ENCODE peak calls at places on chromosome 1, in six cellular contexts. One of them, this sample, is unnamed.

GRCh38 chr1:4652631-4653327 is 1.6 kb upstream of the AJAP1 start:
- DNase-seq in heart left ventricle: peak
- DNase-seq in GM20000: peak
- DNase-seq in nephron progenitor cell: peak
- DNase-seq in fibroblast of pulmonary artery: peak
- DNase-seq in BJ: no peak
- DNase-seq in this sample: peak

GRCh38 chr1:15785683-15786082 is 21.8 kb downstream of the UQCRHL start:
- DNase-seq in heart left ventricle: no peak
- DNase-seq in GM20000: no peak
- DNase-seq in fibroblast of pulmonary artery: no peak
- DNase-seq in nephron progenitor cell: no peak
- DNase-seq in BJ: no peak
- DNase-seq in this sample: no peak

GRCh38 chr1:54998677-54999076 is at the start of gene BSND:
- DNase-seq in nephron progenitor cell: no peak
- DNase-seq in fibroblast of pulmonary artery: no peak
- DNase-seq in heart left ventricle: no peak
- DNase-seq in BJ: no peak
- DNase-seq in GM20000: peak
- DNase-seq in this sample: peak

GRCh38 chr1:91013302-91013701 is 8.5 kb downstream of the ZNF644 start:
- DNase-seq in nephron progenitor cell: no peak
- DNase-seq in GM20000: no peak
- DNase-seq in BJ: no peak
- DNase-seq in heart left ventricle: no peak
- DNase-seq in fibroblast of pulmonary artery: no peak
- DNase-seq in this sample: no peak

GRCh38 chr1:27109103-27109822 is 45.7 kb downstream of the SLC9A1 start:
- DNase-seq in BJ: no peak
- DNase-seq in nephron progenitor cell: peak
- DNase-seq in heart left ventricle: no peak
- DNase-seq in fibroblast of pulmonary artery: no peak
- DNase-seq in GM20000: no peak
- DNase-seq in this sample: no peak

GRCh38 chr1:24805534-24806301 is 60.5 kb downstream of the CLIC4 start:
- DNase-seq in nephron progenitor cell: no peak
- DNase-seq in fibroblast of pulmonary artery: peak
- DNase-seq in BJ: peak
- DNase-seq in GM20000: no peak
- DNase-seq in heart left ventricle: no peak
- DNase-seq in this sample: no peak

GRCh38 chr1:32142446-32143301 is 34.8 kb downstream of the KPNA6 start:
- DNase-seq in BJ: peak
- DNase-seq in nephron progenitor cell: no peak
- DNase-seq in heart left ventricle: peak
- DNase-seq in GM20000: no peak
- DNase-seq in fibroblast of pulmonary artery: peak
- DNase-seq in this sample: no peak

GRCh38 chr1:56550132-56550531 is 29.2 kb downstream of the PLPP3 start:
- DNase-seq in fibroblast of pulmonary artery: peak
- DNase-seq in nephron progenitor cell: no peak
- DNase-seq in BJ: no peak
- DNase-seq in heart left ventricle: no peak
- DNase-seq in GM20000: no peak
- DNase-seq in this sample: no peak

DNA sequence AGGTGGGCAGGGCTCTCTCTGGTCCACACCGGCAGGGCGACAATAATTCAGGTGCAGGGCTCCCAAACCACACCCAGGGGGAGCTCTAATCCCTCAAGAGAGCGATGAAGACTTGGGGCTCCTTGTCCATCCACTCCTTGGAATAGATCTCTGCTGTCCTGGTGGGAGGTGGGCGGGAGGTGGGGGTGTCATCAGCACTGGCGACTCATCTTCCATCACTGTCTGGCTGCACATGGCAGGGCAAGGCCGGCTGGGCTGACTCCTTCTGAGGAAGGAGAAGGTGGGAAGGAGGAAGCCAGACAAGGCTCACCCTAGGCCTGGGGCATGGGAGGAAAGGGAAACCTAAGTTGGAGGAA is 29.3 kb downstream of the TNNT2 start:
- DNase-seq in GM20000: peak
- DNase-seq in BJ: no peak
- DNase-seq in heart left ventricle: no peak
- DNase-seq in fibroblast of pulmonary artery: peak
- DNase-seq in nephron progenitor cell: peak
- DNase-seq in this sample: peak
- TF ChIP-seq CTCF in GM20000: peak
- TF ChIP-seq CTCF in BJ: peak
- TF ChIP-seq CTCF in heart left ventricle: peak
- TF ChIP-seq CTCF in fibroblast of pulmonary artery: peak
- TF ChIP-seq CTCF in nephron progenitor cell: peak
- TF ChIP-seq CTCF in this sample: peak

DNA sequence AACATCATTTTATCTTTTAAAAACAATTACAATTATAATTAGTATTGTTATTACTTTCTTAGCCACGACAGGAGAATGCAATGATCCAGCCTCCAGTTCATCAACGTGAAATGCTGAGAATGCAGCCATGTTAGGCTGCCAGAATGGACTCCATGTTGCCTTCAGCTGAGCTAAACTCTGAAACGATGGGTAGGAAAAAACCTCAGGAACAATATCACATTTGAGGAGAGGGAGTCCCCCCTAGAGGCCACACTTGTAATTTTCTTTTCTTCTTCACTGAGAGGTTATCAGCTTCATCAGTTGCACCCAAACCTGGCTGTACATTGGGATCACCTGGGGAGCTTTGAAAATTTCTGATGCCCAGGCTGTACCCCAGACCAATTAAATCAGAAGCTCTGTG is 34.6 kb upstream of the DNAH14 start:
- DNase-seq in heart left ventricle: no peak
- DNase-seq in BJ: no peak
- DNase-seq in GM20000: no peak
- DNase-seq in fibroblast of pulmonary artery: peak
- DNase-seq in nephron progenitor cell: no peak
- DNase-seq in this sample: no peak
- TF ChIP-seq CTCF in heart left ventricle: no peak
- TF ChIP-seq CTCF in BJ: no peak
- TF ChIP-seq CTCF in GM20000: no peak
- TF ChIP-seq CTCF in fibroblast of pulmonary artery: peak
- TF ChIP-seq CTCF in nephron progenitor cell: peak
- TF ChIP-seq CTCF in this sample: no peak

DNA sequence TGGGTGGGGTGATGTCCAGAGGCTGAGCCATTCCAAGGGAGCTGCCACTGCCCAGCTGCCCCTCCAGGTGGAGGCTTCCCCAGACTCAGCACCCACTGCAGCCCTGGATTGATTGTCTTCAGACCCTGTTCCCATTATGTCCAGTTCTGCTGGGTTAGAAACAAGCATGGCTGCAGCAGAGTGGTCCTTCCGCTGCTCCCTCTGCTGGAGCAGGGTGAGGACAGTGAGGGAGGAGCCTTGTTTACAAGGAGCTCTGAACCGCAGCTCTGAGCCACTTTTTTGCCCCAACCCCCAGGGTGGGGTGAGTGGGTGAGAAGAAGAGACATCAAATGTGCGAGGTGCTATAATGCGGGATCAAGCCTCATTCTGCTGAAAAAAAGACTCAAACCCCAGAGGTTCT is 2.3 kb downstream of the TNNT2 start:
- DNase-seq in GM20000: no peak
- DNase-seq in heart left ventricle: no peak
- DNase-seq in nephron progenitor cell: no peak
- DNase-seq in fibroblast of pulmonary artery: no peak
- DNase-seq in BJ: no peak
- DNase-seq in this sample: no peak
- TF ChIP-seq CTCF in GM20000: no peak
- TF ChIP-seq CTCF in heart left ventricle: peak
- TF ChIP-seq CTCF in nephron progenitor cell: no peak
- TF ChIP-seq CTCF in fibroblast of pulmonary artery: peak
- TF ChIP-seq CTCF in BJ: peak
- TF ChIP-seq CTCF in this sample: no peak

DNA sequence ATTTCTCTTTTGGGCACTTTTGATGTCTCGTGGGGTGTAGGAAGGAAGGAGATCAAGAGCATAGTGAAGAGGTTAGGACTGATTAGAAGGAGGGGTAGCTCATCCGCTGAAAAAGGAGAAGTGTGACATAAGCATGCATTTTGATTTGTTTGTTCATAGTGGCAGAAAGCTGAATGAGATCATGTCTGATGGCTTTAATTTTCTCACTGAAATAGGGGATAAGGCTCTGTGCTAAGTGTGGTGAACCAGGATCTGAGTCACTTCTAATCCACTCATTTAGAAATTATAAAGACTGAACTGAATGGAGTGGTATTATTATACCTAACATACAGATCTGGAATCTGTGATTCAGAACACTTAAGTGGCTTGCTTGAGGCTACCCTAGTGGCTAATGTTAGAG is 344.5 kb downstream of the PDE4B start:
- DNase-seq in heart left ventricle: no peak
- DNase-seq in GM20000: no peak
- DNase-seq in BJ: no peak
- DNase-seq in fibroblast of pulmonary artery: no peak
- DNase-seq in nephron progenitor cell: no peak
- DNase-seq in this sample: no peak
- TF ChIP-seq CTCF in heart left ventricle: no peak
- TF ChIP-seq CTCF in GM20000: no peak
- TF ChIP-seq CTCF in BJ: no peak
- TF ChIP-seq CTCF in fibroblast of pulmonary artery: no peak
- TF ChIP-seq CTCF in nephron progenitor cell: no peak
- TF ChIP-seq CTCF in this sample: no peak

DNA sequence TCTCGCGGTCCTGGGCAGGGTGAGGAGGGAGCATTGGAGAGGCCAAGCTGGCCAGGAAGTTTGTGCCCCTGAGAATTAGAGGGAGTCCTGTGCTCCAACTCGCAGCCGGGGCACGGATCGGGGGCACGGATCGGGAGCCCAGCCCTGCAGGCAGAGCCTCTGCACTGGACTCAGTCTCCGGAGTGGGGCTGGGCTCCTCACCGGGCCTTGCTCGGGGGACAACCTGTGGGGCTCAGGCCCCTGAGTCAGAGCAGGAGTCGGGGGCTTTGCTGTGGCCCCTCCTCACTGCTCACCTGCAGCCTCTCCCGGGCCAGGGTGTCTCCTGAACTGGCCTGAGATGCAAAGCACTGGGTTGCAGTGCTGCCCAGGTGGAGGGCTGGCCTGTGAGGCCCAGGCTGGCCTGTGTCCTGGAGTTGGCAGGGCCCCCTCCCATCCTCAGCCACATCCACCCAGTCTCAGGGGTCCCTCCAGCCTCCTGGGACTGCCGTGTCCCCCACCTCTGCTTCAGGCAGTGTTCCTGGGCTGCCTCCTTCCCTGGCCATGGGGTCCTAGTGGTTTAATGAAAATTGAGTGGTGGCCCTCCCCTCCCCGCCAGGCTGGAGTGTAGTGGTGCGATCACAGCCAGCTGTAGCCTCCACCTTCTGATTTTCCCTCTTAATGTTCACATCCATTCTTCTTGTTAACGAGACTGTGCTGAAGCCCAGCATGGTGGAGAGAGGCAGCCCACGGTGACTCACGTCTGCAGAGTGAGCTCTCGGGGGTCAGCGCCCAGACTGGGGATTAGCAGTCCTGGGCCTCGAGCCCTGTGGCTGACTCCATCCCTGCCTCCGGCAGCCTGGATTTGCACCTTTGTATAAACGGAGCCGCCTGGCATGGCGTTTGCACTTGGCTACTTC is 6.6 kb downstream of the MIB2 start:
- DNase-seq in BJ: no peak
- DNase-seq in heart left ventricle: no peak
- DNase-seq in nephron progenitor cell: no peak
- DNase-seq in GM20000: no peak
- DNase-seq in fibroblast of pulmonary artery: no peak
- DNase-seq in this sample: no peak
- TF ChIP-seq CTCF in BJ: no peak
- TF ChIP-seq CTCF in heart left ventricle: no peak
- TF ChIP-seq CTCF in nephron progenitor cell: no peak
- TF ChIP-seq CTCF in GM20000: no peak
- TF ChIP-seq CTCF in fibroblast of pulmonary artery: no peak
- TF ChIP-seq CTCF in this sample: no peak

GRCh38 chr1:95668165-95668564 is 434.2 kb downstream of the RWDD3 start:
- DNase-seq in GM20000: no peak
- DNase-seq in BJ: no peak
- DNase-seq in fibroblast of pulmonary artery: no peak
- DNase-seq in heart left ventricle: no peak
- DNase-seq in nephron progenitor cell: no peak
- DNase-seq in this sample: no peak
- TF ChIP-seq CTCF in GM20000: no peak
- TF ChIP-seq CTCF in BJ: no peak
- TF ChIP-seq CTCF in fibroblast of pulmonary artery: no peak
- TF ChIP-seq CTCF in heart left ventricle: no peak
- TF ChIP-seq CTCF in nephron progenitor cell: no peak
- TF ChIP-seq CTCF in this sample: no peak

GRCh38 chr1:151485685-151486255 is 25.4 kb upstream of the CGN start:
- DNase-seq in BJ: no peak
- DNase-seq in fibroblast of pulmonary artery: peak
- DNase-seq in nephron progenitor cell: no peak
- DNase-seq in heart left ventricle: no peak
- DNase-seq in GM20000: no peak
- DNase-seq in this sample: no peak
- TF ChIP-seq CTCF in BJ: no peak
- TF ChIP-seq CTCF in fibroblast of pulmonary artery: peak
- TF ChIP-seq CTCF in nephron progenitor cell: no peak
- TF ChIP-seq CTCF in heart left ventricle: no peak
- TF ChIP-seq CTCF in GM20000: no peak
- TF ChIP-seq CTCF in this sample: no peak

DNA sequence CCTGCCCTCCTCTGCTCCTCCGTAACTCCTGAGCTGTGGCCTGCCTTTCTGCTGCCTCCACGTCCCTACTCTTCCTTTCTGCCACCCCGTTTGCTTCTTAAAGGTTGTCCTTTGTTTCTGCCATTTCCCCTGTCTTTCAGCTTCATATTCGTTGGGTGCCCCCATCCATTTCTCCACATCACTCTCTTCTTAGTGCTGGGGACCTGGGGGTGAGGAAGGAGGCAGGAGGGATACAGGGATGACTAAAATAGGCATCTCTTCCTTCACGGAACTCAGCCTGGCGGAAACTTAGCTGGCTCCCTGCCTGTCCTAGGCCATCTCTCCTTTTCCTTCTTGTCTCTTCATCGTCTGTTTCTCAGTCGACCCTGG is 67.0 kb upstream of the CD1D start:
- DNase-seq in nephron progenitor cell: no peak
- DNase-seq in BJ: no peak
- DNase-seq in GM20000: no peak
- DNase-seq in fibroblast of pulmonary artery: no peak
- DNase-seq in heart left ventricle: no peak
- DNase-seq in this sample: no peak
- TF ChIP-seq CTCF in nephron progenitor cell: no peak
- TF ChIP-seq CTCF in BJ: no peak
- TF ChIP-seq CTCF in GM20000: no peak
- TF ChIP-seq CTCF in fibroblast of pulmonary artery: no peak
- TF ChIP-seq CTCF in heart left ventricle: no peak
- TF ChIP-seq CTCF in this sample: no peak